ENCODE peak calls at places on chromosomes 1 and 21, in ten cellular contexts. Q, R, K, V, D, C, W, F, A and I are unnamed samples.

GRCh38 chr1:223143760-223144248 is 756 bp upstream of the TLR5 start:
- DNase-seq in Q (peak), D (peak), K (no peak), W (no peak), V (peak), F (peak), R (peak), A (no peak), C (peak), I (no peak)

GRCh38 chr1:46458190-46458589 is 31.4 kb upstream of the DMBX1 start:
- DNase-seq in D (no peak), V (no peak), W (no peak), A (no peak), K (no peak), R (no peak), Q (no peak), F (no peak), C (no peak), I (no peak)

GRCh38 chr1:209057083-209057482 is 526.4 kb upstream of the CAMK1G start:
- DNase-seq in K (no peak), F (no peak), A (no peak), W (no peak), R (no peak), Q (no peak), D (no peak), C (no peak), V (no peak), I (no peak)

GRCh38 chr1:15848143-15848928 is 829 bp downstream of the SPEN start:
- DNase-seq in D (peak), V (peak), F (peak), W (no peak), A (no peak), K (no peak), R (no peak), C (no peak), Q (peak), I (peak)

GRCh38 chr1:208500379-208500778 is 256.2 kb upstream of the PLXNA2 start:
- DNase-seq in Q (no peak), K (no peak), C (no peak), V (no peak), A (no peak), W (no peak), F (no peak), D (no peak), R (no peak), I (no peak)

GRCh38 chr1:179856286-179856685 is 21.3 kb downstream of the TOR1AIP2 start:
- DNase-seq in C (no peak), Q (no peak), R (no peak), A (no peak), W (no peak), V (no peak), K (no peak), D (no peak), F (no peak), I (no peak)

GRCh38 chr1:174366946-174367345 is 80.8 kb upstream of the GPR52 start:
- DNase-seq in F (no peak), W (no peak), C (no peak), Q (no peak), A (no peak), K (no peak), D (no peak), V (no peak), R (no peak), I (no peak)

GRCh38 chr1:116693759-116694482 is 26.4 kb upstream of the IGSF3 start:
- DNase-seq in D (no peak), A (peak), R (no peak), V (no peak), Q (peak), F (no peak), C (peak), W (peak), K (no peak), I (no peak)

GRCh38 chr1:212794561-212795014 is 2.9 kb downstream of the TATDN3 start:
- DNase-seq in C (no peak), F (no peak), R (no peak), D (no peak), V (no peak), A (no peak), Q (no peak), K (no peak), W (no peak), I (no peak)

GRCh38 chr1:36248250-36248894 is 24.1 kb downstream of the THRAP3 start:
- DNase-seq in D (peak), A (peak), R (peak), W (peak), C (peak), Q (peak), V (no peak), K (no peak), F (no peak), I (no peak)

GRCh38 chr1:43256675-43257570 is 12.9 kb upstream of the TMEM125 start:
- DNase-seq in A (no peak), W (no peak), R (no peak), Q (peak), F (no peak), V (no peak), C (peak), K (no peak), D (peak), I (no peak)

GRCh38 chr1:215865060-215865459 is 298.0 kb downstream of the KCTD3 start:
- DNase-seq in D (no peak), V (no peak), R (no peak), C (no peak), A (no peak), F (no peak), W (no peak), Q (no peak), K (no peak), I (no peak)

GRCh38 chr21:36796070-36796469 is 97.2 kb downstream of the SIM2 start:
- DNase-seq in K (no peak), F (no peak), A (no peak), C (no peak), R (no peak), W (no peak), D (no peak), V (no peak), Q (no peak), I (no peak)

GRCh38 chr1:160520582-160520981 is 2.5 kb downstream of the SLAMF6 start:
- DNase-seq in F (no peak), Q (no peak), R (no peak), D (no peak), K (no peak), C (no peak), V (no peak), A (peak), W (no peak), I (no peak)

GRCh38 chr1:160521554-160521953 is 1.5 kb downstream of the SLAMF6 start:
- DNase-seq in W (no peak), A (no peak), R (no peak), Q (no peak), V (no peak), K (no peak), C (no peak), F (no peak), D (no peak), I (no peak)

GRCh38 chr1:160520999-160521398 is 2.1 kb downstream of the SLAMF6 start:
- DNase-seq in D (no peak), K (no peak), A (no peak), C (no peak), F (no peak), Q (no peak), V (no peak), W (no peak), R (no peak), I (no peak)

GRCh38 chr1:160522136-160522535 is 919 bp downstream of the SLAMF6 start:
- DNase-seq in K (no peak), F (no peak), W (no peak), V (no peak), C (no peak), Q (no peak), D (no peak), R (no peak), A (no peak), I (no peak)

DNA sequence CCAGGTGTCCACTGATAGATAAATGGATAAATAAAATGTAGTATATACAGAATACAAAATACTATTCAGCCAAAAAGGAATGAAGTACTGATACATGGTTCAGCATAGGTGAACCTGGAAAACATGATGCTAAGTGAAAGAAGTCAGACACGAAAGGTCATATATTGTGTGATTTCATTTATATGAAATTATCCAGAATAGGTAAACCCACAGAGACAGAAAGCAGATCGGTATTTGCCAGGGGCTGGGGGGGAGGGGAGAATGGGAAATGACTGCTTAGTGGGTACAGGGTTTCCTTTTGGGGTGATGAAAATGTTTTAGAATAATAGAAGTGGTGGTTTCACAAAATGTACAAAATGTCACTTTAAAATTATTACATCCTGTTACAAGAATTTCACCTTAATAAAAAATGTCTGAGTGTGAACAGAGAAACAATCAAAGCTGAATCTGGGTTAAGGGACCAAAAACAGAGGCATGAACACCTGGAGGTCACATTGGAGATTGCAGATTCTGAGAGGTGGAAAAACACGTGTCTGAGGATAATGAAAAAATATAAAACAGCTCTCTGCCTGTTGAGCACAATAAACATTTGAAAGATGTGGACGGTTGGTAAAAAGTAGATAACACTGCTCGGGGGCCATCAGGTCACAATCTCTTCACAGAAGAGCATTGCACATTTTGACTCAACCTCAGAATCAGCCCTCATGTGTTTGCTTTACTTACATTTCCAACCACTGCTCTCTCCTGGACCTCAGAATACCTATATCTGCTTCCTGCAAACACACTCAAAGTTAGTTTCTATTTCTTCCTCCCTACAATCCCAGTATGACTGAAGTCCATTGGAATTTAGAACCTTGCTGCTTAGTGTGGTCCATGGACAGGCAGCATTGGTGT is 3.3 kb downstream of the SLAMF6 start:
- DNase-seq in Q (no peak), R (no peak), V (no peak), F (no peak), W (no peak), D (no peak), A (peak), C (no peak), K (no peak), I (no peak)
- TF ChIP-seq CTCF in Q (no peak), R (no peak), V (peak), F (peak), W (no peak), D (no peak), A (no peak), C (peak), K (no peak), I (peak)

DNA sequence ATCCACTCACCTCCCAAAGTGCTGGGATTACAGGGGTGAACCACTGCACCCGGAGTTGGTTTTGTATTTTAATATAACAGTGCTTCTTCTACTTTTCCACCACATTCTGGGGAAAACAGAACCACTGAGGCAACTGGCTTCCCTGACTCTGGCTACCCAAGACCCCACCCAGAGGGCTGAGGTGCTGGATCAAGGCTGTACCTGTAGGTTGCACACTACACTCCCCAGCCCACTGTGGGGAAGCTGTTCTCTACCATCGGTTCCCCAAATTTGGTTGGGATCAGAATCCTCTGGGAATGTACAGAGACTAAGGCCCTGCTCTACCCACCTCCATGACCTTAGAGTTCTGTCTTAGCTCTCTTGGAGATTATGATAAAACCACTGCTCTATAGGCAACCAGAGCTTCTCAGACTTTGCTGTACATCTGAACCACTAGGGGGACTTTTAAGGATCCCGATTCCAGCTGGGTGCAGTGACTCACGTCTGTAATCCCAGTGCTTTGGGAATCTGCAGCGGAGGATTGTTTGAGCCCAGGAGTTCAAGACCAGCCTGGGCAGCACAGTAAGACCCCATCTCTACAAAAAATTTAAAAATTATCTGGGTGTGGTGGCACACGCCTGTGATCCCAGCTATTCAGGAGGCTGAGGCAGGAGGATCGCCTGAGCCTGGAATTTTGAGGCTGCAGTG is 51.6 kb downstream of the GNG4 start:
- DNase-seq in F (no peak), W (peak), V (no peak), Q (no peak), R (no peak), D (no peak), A (peak), K (no peak), C (peak), I (no peak)
- TF ChIP-seq CTCF in F (no peak), W (peak), V (no peak), Q (peak), R (no peak), D (no peak), A (peak), K (no peak), C (peak), I (peak)

GRCh38 chr1:246513041-246513440 is 6.0 kb upstream of the SMYD3 start:
- DNase-seq in F (no peak), R (no peak), K (no peak), A (no peak), W (no peak), D (no peak), Q (no peak), V (no peak), C (no peak), I (no peak)

GRCh38 chr1:246517391-246517790 is 10.3 kb upstream of the SMYD3 start:
- DNase-seq in K (no peak), F (no peak), C (no peak), R (no peak), A (no peak), W (no peak), V (no peak), Q (no peak), D (no peak), I (no peak)

GRCh38 chr1:246513619-246514343 is 6.7 kb upstream of the SMYD3 start:
- DNase-seq in W (no peak), A (no peak), F (no peak), K (no peak), R (no peak), D (no peak), V (no peak), C (no peak), Q (no peak), I (no peak)

GRCh38 chr1:246516126-246516525 is 9.0 kb upstream of the SMYD3 start:
- DNase-seq in W (no peak), F (no peak), R (no peak), V (no peak), D (no peak), K (no peak), A (no peak), Q (no peak), C (no peak), I (no peak)

DNA sequence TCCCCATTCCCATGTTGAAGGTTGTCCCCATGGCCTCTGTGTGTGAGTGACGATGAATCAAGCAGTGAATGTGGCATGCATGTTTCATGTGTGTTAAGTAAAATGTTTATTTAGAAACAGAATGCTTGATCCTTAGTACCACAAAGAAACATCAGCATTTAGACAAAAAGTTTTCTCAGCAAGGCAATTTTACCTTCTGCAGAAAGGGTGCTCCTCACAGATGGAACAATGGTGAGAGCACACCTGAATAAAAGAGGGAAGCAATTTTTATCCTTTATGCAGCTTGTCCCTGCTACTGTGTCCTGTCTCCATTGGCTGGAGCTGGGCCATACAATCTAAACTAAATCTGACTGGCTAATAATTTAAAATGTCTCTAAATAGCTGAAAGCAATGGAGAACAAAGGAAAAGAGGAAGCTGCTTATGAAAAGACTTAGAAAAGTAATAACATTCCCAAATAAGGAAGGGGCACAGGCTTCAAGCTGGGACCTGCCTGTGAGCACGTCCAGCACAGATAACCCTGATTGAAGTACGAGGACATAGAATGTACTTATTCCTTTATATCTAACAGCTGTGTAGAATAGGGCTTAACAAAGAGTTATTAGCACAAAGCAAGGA is 8.4 kb upstream of the SMYD3 start:
- DNase-seq in V (no peak), C (no peak), Q (no peak), R (no peak), W (no peak), A (no peak), D (no peak), F (no peak), K (no peak), I (no peak)
- TF ChIP-seq CTCF in V (no peak), C (no peak), Q (no peak), R (no peak), W (no peak), A (no peak), D (no peak), F (no peak), K (no peak), I (no peak)

DNA sequence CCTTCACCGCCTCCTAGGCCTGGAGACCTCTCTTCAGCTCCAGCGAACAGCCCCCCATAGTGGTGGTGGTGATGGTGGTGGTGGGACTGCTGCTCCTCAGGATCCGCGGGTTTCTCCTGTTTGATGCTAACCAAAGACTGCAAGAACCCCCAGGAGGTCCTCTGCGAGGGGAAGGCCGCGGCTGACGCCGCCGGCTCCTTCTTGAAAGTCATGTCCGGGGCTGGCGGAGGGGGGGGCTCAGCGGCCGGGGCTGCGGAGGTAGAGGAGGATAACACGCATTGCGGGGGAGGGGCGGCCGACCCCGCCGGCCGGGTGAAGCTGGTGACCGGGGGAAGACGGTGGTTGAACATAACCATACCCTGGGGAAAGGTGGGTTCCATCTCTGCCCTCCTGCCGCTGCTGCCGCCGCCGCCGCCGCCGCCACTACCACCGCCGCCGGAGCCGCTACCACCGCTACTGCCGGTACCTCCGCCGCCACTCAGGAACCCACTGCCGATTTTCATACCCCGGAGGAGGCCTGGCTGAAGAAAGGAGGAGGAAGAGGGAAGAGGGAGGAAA is 554 bp downstream of the ZNF281 start:
- DNase-seq in Q (peak), A (no peak), C (no peak), V (peak), F (peak), K (no peak), D (no peak), W (peak), R (peak), I (peak)
- TF ChIP-seq CTCF in Q (no peak), A (no peak), C (no peak), V (no peak), F (no peak), K (no peak), D (no peak), W (peak), R (no peak), I (no peak)

DNA sequence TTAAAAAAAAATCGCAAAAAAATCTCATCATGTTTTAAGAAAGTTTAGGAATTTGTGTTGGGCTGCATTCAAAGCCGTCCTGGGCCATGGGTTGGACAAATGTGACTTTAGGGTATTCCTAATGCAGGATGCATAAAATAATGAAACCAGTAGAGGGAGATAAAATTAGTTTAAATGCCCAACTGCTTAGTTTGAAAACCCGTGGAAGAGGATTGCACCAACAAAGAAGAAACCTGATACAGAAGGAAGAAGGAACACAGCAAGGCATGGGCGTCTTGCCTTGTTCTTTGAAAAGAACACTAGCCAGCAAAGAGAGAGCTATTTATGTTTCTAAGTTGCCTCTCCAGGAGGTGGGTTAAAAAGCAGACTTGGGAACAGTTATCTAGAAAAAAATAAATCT is 37.9 kb downstream of the WDR3 start:
- DNase-seq in R (no peak), D (no peak), V (no peak), K (no peak), A (peak), C (no peak), Q (no peak), F (no peak), W (peak), I (no peak)
- TF ChIP-seq CTCF in R (no peak), D (no peak), V (no peak), K (no peak), A (no peak), C (no peak), Q (no peak), F (no peak), W (peak), I (peak)